ENCODE peak calls at places on chromosome 3, in four cellular contexts. V is AG04450, J is sigmoid colon, Y is Panc1. W is an unnamed sample. For H3K9me3, the result is how much of the 10 kb centered on the place peaks cover.

GRCh38 chr3:133821767-133822638 is 16.4 kb downstream of the SRPRB start:
- DNase-seq in V (peak), J (no peak), Y (peak), W (peak)

GRCh38 chr3:190883973-190884832 is 21.7 kb upstream of the GMNC start:
- DNase-seq in V (peak), J (no peak), Y (peak), W (no peak)

GRCh38 chr3:115217678-115218451 is 70.8 kb upstream of the ZBTB20 start:
- DNase-seq in V (peak), J (no peak), Y (peak), W (peak)

GRCh38 chr3:14775574-14775973 is 43.2 kb upstream of the FGD5 start:
- DNase-seq in V (no peak), J (no peak), Y (no peak), W (no peak)

GRCh38 chr3:45105855-45106655 is 40.1 kb downstream of the CDCP1 start:
- DNase-seq in V (peak), J (no peak), Y (peak), W (peak)

GRCh38 chr3:10142707-10143560 is 1.4 kb downstream of the VHL start:
- DNase-seq in V (no peak), J (no peak), Y (no peak), W (no peak)

GRCh38 chr3:194750409-194750808 is 64.7 kb downstream of the FAM43A start:
- DNase-seq in V (no peak), J (no peak), Y (no peak), W (no peak)

GRCh38 chr3:42700366-42701288 is 2.0 kb downstream of the HHATL start:
- DNase-seq in V (no peak), J (no peak), Y (no peak), W (no peak)

GRCh38 chr3:85487375-85487774 is 528.6 kb downstream of the CADM2 start:
- DNase-seq in V (no peak), J (no peak), Y (no peak), W (no peak)

GRCh38 chr3:172259191-172259590 is 189.1 kb downstream of the GHSR start:
- DNase-seq in V (no peak), J (no peak), Y (no peak), W (no peak)

GRCh38 chr3:129525341-129525968 is 3.0 kb upstream of the RHO start:
- DNase-seq in V (peak), J (no peak), Y (no peak), W (peak)

GRCh38 chr3:105996781-105997180 is 128.0 kb upstream of the CBLB start:
- DNase-seq in V (no peak), J (no peak), Y (no peak), W (no peak)

GRCh38 chr3:155602307-155602706 is 142.6 kb downstream of the PLCH1 start:
- DNase-seq in V (no peak), J (no peak), Y (no peak), W (no peak)

GRCh38 chr3:156187146-156187769 is 66.9 kb downstream of the KCNAB1 start:
- DNase-seq in V (no peak), J (no peak), Y (no peak), W (no peak)

GRCh38 chr3:187742351-187743171 is 2.7 kb downstream of the BCL6 start:
- DNase-seq in V (no peak), J (no peak), Y (no peak), W (no peak)

GRCh38 chr3:189911001-189911400 is 209.7 kb downstream of the P3H2 start:
- DNase-seq in V (no peak), J (no peak), Y (no peak), W (no peak)

GRCh38 chr3:64351713-64352595 is 126.7 kb upstream of the PRICKLE2 start:
- DNase-seq in V (no peak), J (no peak), Y (no peak), W (peak)

GRCh38 chr3:37814547-37814946 is 47.1 kb upstream of the CTDSPL start:
- DNase-seq in V (no peak), J (no peak), Y (no peak), W (no peak)

GRCh38 chr3:194447161-194447560 is 39.6 kb downstream of the ATP13A3 start:
- DNase-seq in V (no peak), J (no peak), Y (no peak), W (no peak)

GRCh38 chr3:167940241-167940640 is 155.5 kb downstream of the GOLIM4 start:
- DNase-seq in V (no peak), J (no peak), Y (no peak), W (no peak)

GRCh38 chr3:61594978-61595687 is 33.8 kb downstream of the PTPRG start:
- DNase-seq in V (no peak), J (no peak), Y (no peak), W (no peak)

GRCh38 chr3:181715601-181716340 is 4.0 kb downstream of the SOX2 start:
- DNase-seq in V (no peak), J (no peak), Y (no peak), W (no peak)

GRCh38 chr3:112002458-112002971 is 3.8 kb downstream of the TAGLN3 start:
- DNase-seq in V (no peak), J (no peak), Y (no peak), W (no peak)

GRCh38 chr3:44077267-44077666 is 164.4 kb upstream of the TOPAZ1 start:
- DNase-seq in V (no peak), J (no peak), Y (no peak), W (no peak)

GRCh38 chr3:197847866-197848401 is 56.9 kb downstream of the LRCH3 start:
- DNase-seq in V (no peak), J (no peak), Y (no peak), W (no peak)

GRCh38 chr3:173913397-173913796 is 515.9 kb downstream of the NLGN1 start:
- DNase-seq in V (no peak), J (no peak), Y (no peak), W (no peak)

GRCh38 chr3:44992555-44993470 is 16.8 kb downstream of the EXOSC7 start:
- DNase-seq in V (no peak), J (peak), Y (no peak), W (no peak)

GRCh38 chr3:10560060-10560861 is 54.9 kb upstream of the ATP2B2 start:
- DNase-seq in V (no peak), J (peak), Y (no peak), W (no peak)

GRCh38 chr3:51715231-51716058 is 8.6 kb downstream of the GRM2 start:
- DNase-seq in V (no peak), J (peak), Y (no peak), W (no peak)

GRCh38 chr3:46669191-46669999 is 24.1 kb downstream of the ALS2CL start:
- DNase-seq in V (no peak), J (peak), Y (no peak), W (peak)

GRCh38 chr3:4245671-4246070 is 57.5 kb upstream of the SETMAR start:
- DNase-seq in V (no peak), J (no peak), Y (no peak), W (no peak)

GRCh38 chr3:197030379-197031314 is 1.0 kb upstream of the MELTF start:
- DNase-seq in V (no peak), J (no peak), Y (no peak), W (no peak)

GRCh38 chr3:50604110-50604621 is 7.4 kb downstream of the CISH start:
- DNase-seq in V (no peak), J (no peak), Y (no peak), W (no peak)

GRCh38 chr3:72818915-72819314 is 29.3 kb downstream of the SHQ1 start:
- DNase-seq in V (peak), J (no peak), Y (no peak), W (no peak)

GRCh38 chr3:72821170-72821781 is 27.0 kb downstream of the SHQ1 start:
- DNase-seq in V (no peak), J (peak), Y (no peak), W (no peak)

GRCh38 chr3:72816843-72817485 is 31.3 kb downstream of the SHQ1 start:
- DNase-seq in V (no peak), J (no peak), Y (no peak), W (no peak)

GRCh38 chr3:72818092-72818721 is 30.0 kb downstream of the SHQ1 start:
- DNase-seq in V (no peak), J (no peak), Y (peak), W (no peak)

GRCh38 chr3:72820405-72820804 is 27.8 kb downstream of the SHQ1 start:
- DNase-seq in V (no peak), J (no peak), Y (no peak), W (peak)
- H3K4me3 ChIP-seq in V (no peak), J (no peak), Y (no peak), W (no peak)

DNA sequence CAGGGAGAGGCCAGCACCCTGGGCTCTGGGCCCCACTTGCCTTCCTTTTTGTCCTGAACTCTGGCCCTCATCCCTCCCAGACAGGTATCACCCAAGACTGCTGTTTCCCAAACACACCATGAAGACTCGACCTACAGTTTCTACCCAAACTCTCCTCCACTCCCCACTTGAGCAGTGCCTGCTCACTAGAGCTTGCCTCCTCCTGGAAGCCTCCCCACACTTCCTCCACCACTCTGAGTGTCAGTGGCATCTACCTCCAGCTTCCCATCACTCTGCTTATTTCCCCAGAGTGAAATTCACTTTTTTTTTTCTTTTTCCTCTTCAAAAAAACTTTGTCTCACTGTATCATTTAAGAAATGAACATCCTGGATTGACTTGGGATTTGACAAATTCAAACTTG is 62.5 kb downstream of the IQSEC1 start:
- DNase-seq in V (no peak), J (no peak), Y (no peak), W (no peak)
- H3K27ac ChIP-seq in V (no peak), J (no peak), Y (no peak), W (no peak)

DNA sequence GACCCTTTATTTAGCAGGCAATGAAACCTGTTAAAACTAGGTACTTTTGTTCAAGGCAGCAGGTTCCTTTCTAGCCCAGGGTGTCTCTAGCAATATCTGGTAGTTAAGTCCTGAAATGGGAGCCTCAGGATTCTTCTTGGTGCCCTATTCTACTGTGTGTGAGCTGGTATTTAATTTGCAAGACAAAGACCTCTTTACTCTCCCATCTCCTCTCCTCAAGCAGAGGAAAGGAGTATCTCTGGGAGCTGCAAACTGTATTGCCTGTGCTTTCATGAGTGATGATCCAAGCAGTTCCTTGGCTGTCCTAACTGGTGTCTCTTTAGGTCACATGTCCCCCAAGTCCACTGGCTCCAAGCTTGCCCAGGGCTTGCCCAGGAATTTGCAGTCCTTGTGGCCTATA is 188.2 kb downstream of the SI start:
- DNase-seq in V (no peak), J (no peak), Y (no peak), W (no peak)
- H3K9me3 ChIP-seq in V (under half), J (under half), Y (under half), W (under half)

GRCh38 chr3:165837801-165838200 is 578 bp upstream of the BCHE start:
- DNase-seq in V (no peak), J (no peak), Y (no peak), W (no peak)

GRCh38 chr3:165835431-165835830 is 1.8 kb downstream of the BCHE start:
- DNase-seq in V (no peak), J (no peak), Y (no peak), W (no peak)

GRCh38 chr3:165839296-165840076 is 2.3 kb upstream of the BCHE start:
- DNase-seq in V (no peak), J (no peak), Y (no peak), W (no peak)

DNA sequence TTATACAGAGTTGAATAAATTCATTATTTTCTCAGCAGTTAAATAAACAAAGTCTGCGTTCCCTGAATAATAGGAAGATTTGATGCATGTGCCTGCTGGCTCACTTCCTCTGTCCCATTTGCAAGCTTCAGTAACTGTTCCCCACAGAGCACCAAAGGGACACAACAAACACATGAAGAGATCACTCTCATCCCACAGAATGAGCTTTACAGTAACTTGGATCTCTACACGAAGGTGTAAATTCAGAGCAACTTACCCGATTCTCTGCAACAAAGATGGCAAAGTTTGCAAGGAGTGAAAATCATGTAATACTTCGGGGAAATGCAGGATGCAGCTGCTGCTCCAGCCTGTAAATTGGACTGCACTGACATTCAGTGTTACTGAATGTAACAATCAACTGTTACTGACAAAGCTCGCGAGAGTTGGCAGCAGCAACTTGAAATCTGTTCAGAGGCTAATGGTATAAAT is at the start of gene BCHE:
- DNase-seq in V (peak), J (peak), Y (peak), W (no peak)
- H3K4me3 ChIP-seq in V (peak), J (peak), Y (peak), W (no peak)

GRCh38 chr3:56469141-56469540 is 874 bp upstream of the ERC2 start:
- DNase-seq in V (no peak), J (no peak), Y (no peak), W (no peak)
- H3K27ac ChIP-seq in V (no peak), J (no peak), Y (no peak), W (no peak)

DNA sequence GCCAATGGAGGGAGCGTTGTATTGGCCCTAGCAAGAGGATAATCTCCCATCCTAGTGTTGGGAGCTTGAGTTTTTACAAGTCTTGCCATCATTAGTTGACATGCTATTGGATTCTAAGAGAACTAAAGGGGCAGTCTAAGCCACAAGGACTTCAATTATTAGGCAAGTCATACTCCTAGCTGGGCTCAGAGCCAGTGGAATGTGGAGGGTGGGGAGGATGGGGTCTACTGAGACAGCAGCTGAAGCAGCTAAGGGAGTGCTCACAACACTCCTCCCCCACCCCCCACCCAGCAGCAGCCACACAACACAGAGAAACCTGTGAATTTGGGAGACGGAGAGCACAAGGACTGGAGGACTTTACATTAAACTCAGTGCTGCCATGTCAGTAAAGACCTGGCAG is 27.9 kb downstream of the FRG2C start:
- DNase-seq in V (no peak), J (no peak), Y (no peak), W (no peak)
- H3K9me3 ChIP-seq in V (under half), J (under half), Y (under half), W (under half)

GRCh38 chr3:67460841-67461240 is 193.6 kb downstream of the SUCLG2 start:
- DNase-seq in V (no peak), J (no peak), Y (no peak), W (no peak)
- H3K4me3 ChIP-seq in V (no peak), J (no peak), Y (no peak), W (no peak)